ENCODE peak calls at places on chromosomes 2 and 18, in eight cellular contexts. Z is mesothelial cell of epicardium; R is NCI-H1105 treated with DMSO at 0.1 percent for 48 hours; F is AG08396; S is neural progenitor cell; C is left cardiac atrium; I is NCI-H69; P is activated T-cell treated with anti-CD3 and anti-CD28 coated beads, Interleukin-2, amount 50 U/mL, for 72 hours. L is an unnamed sample.

GRCh38 chr2:239289545-239289944 is 111.3 kb downstream of the HDAC4 start:
- DNase-seq in Z (no peak), R (no peak), F (no peak), S (no peak), C (peak), I (no peak), P (peak), L (peak)

GRCh38 chr2:20604957-20605381 is 45.9 kb downstream of the HS1BP3 start:
- DNase-seq in Z (no peak), R (no peak), F (no peak), S (no peak), C (peak), I (no peak), P (no peak), L (no peak)

GRCh38 chr2:84217446-84217845 is 241.6 kb downstream of the SUCLG1 start:
- DNase-seq in Z (no peak), R (no peak), F (no peak), S (no peak), C (no peak), I (no peak), P (no peak), L (no peak)

GRCh38 chr2:3536682-3537632 is 17.6 kb upstream of the ADI1 start:
- DNase-seq in Z (no peak), R (no peak), F (peak), S (peak), C (peak), I (no peak), P (peak), L (no peak)

GRCh38 chr18:79421275-79421857 is 25.6 kb downstream of the NFATC1 start:
- DNase-seq in Z (no peak), R (no peak), F (no peak), S (no peak), C (no peak), I (no peak), P (no peak), L (no peak)

GRCh38 chr2:223979730-223980396 is 22.6 kb downstream of the MRPL44 start:
- DNase-seq in Z (no peak), R (no peak), F (no peak), S (no peak), C (no peak), I (no peak), P (no peak), L (no peak)

GRCh38 chr2:180141600-180141999 is 134.5 kb upstream of the CWC22 start:
- DNase-seq in Z (no peak), R (no peak), F (no peak), S (no peak), C (no peak), I (no peak), P (no peak), L (no peak)

GRCh38 chr2:210713122-210713521 is 156.7 kb downstream of the CPS1 start:
- DNase-seq in Z (no peak), R (no peak), F (no peak), S (no peak), C (no peak), I (no peak), P (no peak), L (no peak)

GRCh38 chr18:48161201-48161910 is 230.9 kb upstream of the SMAD2 start:
- DNase-seq in Z (peak), R (peak), F (peak), S (peak), C (peak), I (peak), P (peak), L (peak)

GRCh38 chr2:64049633-64050220 is 30.5 kb upstream of the VPS54 start:
- DNase-seq in Z (no peak), R (peak), F (peak), S (peak), C (peak), I (peak), P (peak), L (peak)